ENCODE peak calls at places on chromosomes 7 and 10, in nine cellular contexts. One of them, this sample, is unnamed.

GRCh38 chr10:17412323-17412722 is 42.1 kb downstream of the ST8SIA6 start:
- DNase-seq in cardiac muscle cell: no peak
- DNase-seq in RWPE1: peak
- DNase-seq in tibial nerve: no peak
- DNase-seq in breast epithelium: no peak
- DNase-seq in glutamatergic neuron: no peak
- DNase-seq in GM13977: no peak
- DNase-seq in left ventricle myocardium inferior: no peak
- DNase-seq in dorsolateral prefrontal cortex: no peak
- DNase-seq in this sample: no peak

GRCh38 chr7:17325364-17325763 is 26.9 kb downstream of the AHR start:
- DNase-seq in cardiac muscle cell: no peak
- DNase-seq in RWPE1: no peak
- DNase-seq in glutamatergic neuron: no peak
- DNase-seq in tibial nerve: no peak
- DNase-seq in left ventricle myocardium inferior: no peak
- DNase-seq in breast epithelium: no peak
- DNase-seq in GM13977: no peak
- DNase-seq in dorsolateral prefrontal cortex: no peak
- DNase-seq in this sample: no peak

GRCh38 chr7:25805027-25805687 is 346.8 kb upstream of the NFE2L3 start:
- DNase-seq in left ventricle myocardium inferior: no peak
- DNase-seq in tibial nerve: no peak
- DNase-seq in cardiac muscle cell: peak
- DNase-seq in RWPE1: peak
- DNase-seq in breast epithelium: no peak
- DNase-seq in GM13977: no peak
- DNase-seq in glutamatergic neuron: no peak
- DNase-seq in dorsolateral prefrontal cortex: no peak
- DNase-seq in this sample: no peak

GRCh38 chr7:121195859-121196588 is 132.8 kb upstream of the WNT16 start:
- DNase-seq in left ventricle myocardium inferior: no peak
- DNase-seq in breast epithelium: no peak
- DNase-seq in tibial nerve: no peak
- DNase-seq in RWPE1: no peak
- DNase-seq in dorsolateral prefrontal cortex: no peak
- DNase-seq in GM13977: no peak
- DNase-seq in cardiac muscle cell: no peak
- DNase-seq in glutamatergic neuron: no peak
- DNase-seq in this sample: no peak

GRCh38 chr10:88186335-88186734 is 322.9 kb downstream of the PTEN start:
- DNase-seq in RWPE1: no peak
- DNase-seq in GM13977: no peak
- DNase-seq in breast epithelium: no peak
- DNase-seq in left ventricle myocardium inferior: no peak
- DNase-seq in glutamatergic neuron: no peak
- DNase-seq in tibial nerve: no peak
- DNase-seq in cardiac muscle cell: peak
- DNase-seq in dorsolateral prefrontal cortex: no peak
- DNase-seq in this sample: no peak

GRCh38 chr10:68135922-68136718 is 26.8 kb downstream of the MYPN start:
- DNase-seq in dorsolateral prefrontal cortex: no peak
- DNase-seq in left ventricle myocardium inferior: no peak
- DNase-seq in GM13977: no peak
- DNase-seq in RWPE1: peak
- DNase-seq in glutamatergic neuron: no peak
- DNase-seq in cardiac muscle cell: peak
- DNase-seq in tibial nerve: no peak
- DNase-seq in breast epithelium: no peak
- DNase-seq in this sample: no peak

GRCh38 chr10:84214612-84215235 is 10.6 kb downstream of the LRIT2 start:
- DNase-seq in RWPE1: no peak
- DNase-seq in tibial nerve: no peak
- DNase-seq in dorsolateral prefrontal cortex: no peak
- DNase-seq in GM13977: peak
- DNase-seq in glutamatergic neuron: peak
- DNase-seq in cardiac muscle cell: peak
- DNase-seq in breast epithelium: no peak
- DNase-seq in left ventricle myocardium inferior: no peak
- DNase-seq in this sample: no peak

GRCh38 chr10:103231047-103231551 is 14.6 kb upstream of the RPEL1 start:
- DNase-seq in tibial nerve: no peak
- DNase-seq in breast epithelium: no peak
- DNase-seq in left ventricle myocardium inferior: no peak
- DNase-seq in cardiac muscle cell: peak
- DNase-seq in RWPE1: peak
- DNase-seq in glutamatergic neuron: no peak
- DNase-seq in GM13977: no peak
- DNase-seq in dorsolateral prefrontal cortex: no peak
- DNase-seq in this sample: no peak

GRCh38 chr10:71766717-71767419 is 6.5 kb downstream of the VSIR start:
- DNase-seq in glutamatergic neuron: no peak
- DNase-seq in cardiac muscle cell: peak
- DNase-seq in dorsolateral prefrontal cortex: no peak
- DNase-seq in RWPE1: peak
- DNase-seq in breast epithelium: no peak
- DNase-seq in left ventricle myocardium inferior: peak
- DNase-seq in GM13977: no peak
- DNase-seq in tibial nerve: peak
- DNase-seq in this sample: peak

GRCh38 chr7:128871050-128871449 is 8.4 kb downstream of the ATP6V1F start:
- DNase-seq in dorsolateral prefrontal cortex: no peak
- DNase-seq in cardiac muscle cell: no peak
- DNase-seq in breast epithelium: no peak
- DNase-seq in RWPE1: no peak
- DNase-seq in tibial nerve: no peak
- DNase-seq in left ventricle myocardium inferior: no peak
- DNase-seq in GM13977: no peak
- DNase-seq in glutamatergic neuron: no peak
- DNase-seq in this sample: peak

GRCh38 chr7:128867842-128868623 is 5.4 kb downstream of the ATP6V1F start:
- DNase-seq in left ventricle myocardium inferior: no peak
- DNase-seq in dorsolateral prefrontal cortex: no peak
- DNase-seq in cardiac muscle cell: peak
- DNase-seq in glutamatergic neuron: no peak
- DNase-seq in GM13977: no peak
- DNase-seq in RWPE1: no peak
- DNase-seq in breast epithelium: no peak
- DNase-seq in tibial nerve: no peak
- DNase-seq in this sample: peak

GRCh38 chr7:128868624-128869137 is 6.0 kb downstream of the ATP6V1F start:
- DNase-seq in glutamatergic neuron: no peak
- DNase-seq in RWPE1: no peak
- DNase-seq in dorsolateral prefrontal cortex: no peak
- DNase-seq in breast epithelium: no peak
- DNase-seq in left ventricle myocardium inferior: no peak
- DNase-seq in cardiac muscle cell: no peak
- DNase-seq in tibial nerve: no peak
- DNase-seq in GM13977: no peak
- DNase-seq in this sample: no peak

GRCh38 chr7:128869138-128869943 is 6.7 kb downstream of the ATP6V1F start:
- DNase-seq in left ventricle myocardium inferior: peak
- DNase-seq in tibial nerve: no peak
- DNase-seq in GM13977: peak
- DNase-seq in dorsolateral prefrontal cortex: peak
- DNase-seq in breast epithelium: no peak
- DNase-seq in glutamatergic neuron: peak
- DNase-seq in RWPE1: no peak
- DNase-seq in cardiac muscle cell: peak
- DNase-seq in this sample: peak

GRCh38 chr7:128869944-128870285 is 7.3 kb downstream of the ATP6V1F start:
- DNase-seq in dorsolateral prefrontal cortex: no peak
- DNase-seq in tibial nerve: no peak
- DNase-seq in left ventricle myocardium inferior: no peak
- DNase-seq in GM13977: no peak
- DNase-seq in glutamatergic neuron: no peak
- DNase-seq in RWPE1: no peak
- DNase-seq in cardiac muscle cell: no peak
- DNase-seq in breast epithelium: no peak
- DNase-seq in this sample: no peak
- TF ChIP-seq CTCF in dorsolateral prefrontal cortex: no peak
- TF ChIP-seq CTCF in tibial nerve: no peak
- TF ChIP-seq CTCF in left ventricle myocardium inferior: no peak
- TF ChIP-seq CTCF in GM13977: no peak
- TF ChIP-seq CTCF in glutamatergic neuron: no peak
- TF ChIP-seq CTCF in RWPE1: no peak
- TF ChIP-seq CTCF in cardiac muscle cell: no peak
- TF ChIP-seq CTCF in breast epithelium: no peak
- TF ChIP-seq CTCF in this sample: no peak

DNA sequence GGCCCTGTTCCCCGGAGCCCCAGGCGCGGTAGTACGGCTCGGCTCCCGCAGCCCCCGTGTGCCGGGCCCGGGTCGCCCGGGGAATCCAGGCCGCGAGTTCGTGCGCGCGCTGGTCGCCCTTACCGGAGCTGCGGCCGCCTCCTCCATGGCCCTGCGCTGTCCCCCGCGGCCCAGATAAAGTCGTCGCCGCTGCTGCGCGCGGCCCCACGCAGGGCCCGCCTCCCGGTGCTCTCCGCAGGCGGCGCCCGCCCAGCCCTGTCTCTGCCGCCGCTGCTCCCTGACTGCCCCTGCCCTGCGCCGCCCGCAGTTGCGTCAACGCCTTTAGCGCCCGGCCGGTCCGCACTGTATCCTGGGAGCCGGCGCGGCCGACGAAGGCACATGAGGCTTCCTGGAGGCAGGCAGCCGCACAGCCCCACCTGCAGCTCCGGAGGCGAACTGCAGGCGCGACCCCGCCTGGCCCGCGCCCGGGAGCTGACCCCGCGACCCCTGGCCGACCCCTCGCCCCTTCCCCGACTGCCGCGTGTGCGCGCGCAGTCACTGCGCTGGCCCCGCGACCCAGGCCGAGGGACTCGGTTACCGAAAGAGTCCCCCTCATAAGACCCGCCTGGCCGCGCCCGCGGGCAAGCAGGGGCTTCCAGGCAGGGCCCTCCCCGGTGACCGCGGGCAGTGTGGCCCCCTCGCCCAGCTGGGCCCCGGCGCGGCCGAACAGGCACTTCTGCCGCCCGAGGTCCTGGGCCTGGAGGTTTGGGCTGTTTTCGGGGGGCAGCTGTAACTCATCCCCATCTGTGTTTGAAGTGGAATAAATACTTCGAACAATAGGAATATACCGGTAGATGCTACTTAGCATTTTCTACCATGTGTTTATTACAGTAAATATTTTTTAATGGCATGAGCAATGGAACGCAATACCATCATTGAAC is 127.1 kb upstream of the ZNF746 start:
- DNase-seq in glutamatergic neuron: peak
- DNase-seq in tibial nerve: peak
- DNase-seq in RWPE1: peak
- DNase-seq in breast epithelium: peak
- DNase-seq in dorsolateral prefrontal cortex: peak
- DNase-seq in cardiac muscle cell: peak
- DNase-seq in GM13977: peak
- DNase-seq in left ventricle myocardium inferior: peak
- DNase-seq in this sample: peak
- TF ChIP-seq CTCF in glutamatergic neuron: peak
- TF ChIP-seq CTCF in tibial nerve: peak
- TF ChIP-seq CTCF in RWPE1: peak
- TF ChIP-seq CTCF in breast epithelium: peak
- TF ChIP-seq CTCF in dorsolateral prefrontal cortex: peak
- TF ChIP-seq CTCF in cardiac muscle cell: peak
- TF ChIP-seq CTCF in GM13977: peak
- TF ChIP-seq CTCF in left ventricle myocardium inferior: peak
- TF ChIP-seq CTCF in this sample: peak

GRCh38 chr10:11411926-11412545 is 199.4 kb downstream of the USP6NL start:
- DNase-seq in cardiac muscle cell: peak
- DNase-seq in breast epithelium: no peak
- DNase-seq in tibial nerve: no peak
- DNase-seq in glutamatergic neuron: no peak
- DNase-seq in GM13977: no peak
- DNase-seq in left ventricle myocardium inferior: no peak
- DNase-seq in dorsolateral prefrontal cortex: no peak
- DNase-seq in RWPE1: no peak
- DNase-seq in this sample: no peak
- TF ChIP-seq CTCF in cardiac muscle cell: peak
- TF ChIP-seq CTCF in breast epithelium: no peak
- TF ChIP-seq CTCF in tibial nerve: no peak
- TF ChIP-seq CTCF in glutamatergic neuron: no peak
- TF ChIP-seq CTCF in GM13977: peak
- TF ChIP-seq CTCF in left ventricle myocardium inferior: no peak
- TF ChIP-seq CTCF in dorsolateral prefrontal cortex: no peak
- TF ChIP-seq CTCF in RWPE1: no peak
- TF ChIP-seq CTCF in this sample: peak

GRCh38 chr10:97779975-97780374 is 8.2 kb upstream of the SFRP5 start:
- DNase-seq in dorsolateral prefrontal cortex: no peak
- DNase-seq in cardiac muscle cell: no peak
- DNase-seq in glutamatergic neuron: no peak
- DNase-seq in breast epithelium: no peak
- DNase-seq in left ventricle myocardium inferior: no peak
- DNase-seq in RWPE1: no peak
- DNase-seq in tibial nerve: no peak
- DNase-seq in GM13977: no peak
- DNase-seq in this sample: no peak

GRCh38 chr10:97779492-97779891 is 7.7 kb upstream of the SFRP5 start:
- DNase-seq in tibial nerve: no peak
- DNase-seq in dorsolateral prefrontal cortex: no peak
- DNase-seq in left ventricle myocardium inferior: no peak
- DNase-seq in RWPE1: no peak
- DNase-seq in glutamatergic neuron: no peak
- DNase-seq in GM13977: no peak
- DNase-seq in cardiac muscle cell: no peak
- DNase-seq in breast epithelium: no peak
- DNase-seq in this sample: no peak

GRCh38 chr10:97781541-97782331 is 9.9 kb upstream of the SFRP5 start:
- DNase-seq in RWPE1: no peak
- DNase-seq in left ventricle myocardium inferior: no peak
- DNase-seq in breast epithelium: no peak
- DNase-seq in dorsolateral prefrontal cortex: no peak
- DNase-seq in tibial nerve: no peak
- DNase-seq in glutamatergic neuron: no peak
- DNase-seq in cardiac muscle cell: no peak
- DNase-seq in GM13977: no peak
- DNase-seq in this sample: no peak

GRCh38 chr10:97782455-97783228 is 10.8 kb upstream of the SFRP5 start:
- DNase-seq in tibial nerve: no peak
- DNase-seq in left ventricle myocardium inferior: peak
- DNase-seq in GM13977: no peak
- DNase-seq in dorsolateral prefrontal cortex: no peak
- DNase-seq in glutamatergic neuron: no peak
- DNase-seq in cardiac muscle cell: no peak
- DNase-seq in RWPE1: no peak
- DNase-seq in breast epithelium: no peak
- DNase-seq in this sample: no peak

DNA sequence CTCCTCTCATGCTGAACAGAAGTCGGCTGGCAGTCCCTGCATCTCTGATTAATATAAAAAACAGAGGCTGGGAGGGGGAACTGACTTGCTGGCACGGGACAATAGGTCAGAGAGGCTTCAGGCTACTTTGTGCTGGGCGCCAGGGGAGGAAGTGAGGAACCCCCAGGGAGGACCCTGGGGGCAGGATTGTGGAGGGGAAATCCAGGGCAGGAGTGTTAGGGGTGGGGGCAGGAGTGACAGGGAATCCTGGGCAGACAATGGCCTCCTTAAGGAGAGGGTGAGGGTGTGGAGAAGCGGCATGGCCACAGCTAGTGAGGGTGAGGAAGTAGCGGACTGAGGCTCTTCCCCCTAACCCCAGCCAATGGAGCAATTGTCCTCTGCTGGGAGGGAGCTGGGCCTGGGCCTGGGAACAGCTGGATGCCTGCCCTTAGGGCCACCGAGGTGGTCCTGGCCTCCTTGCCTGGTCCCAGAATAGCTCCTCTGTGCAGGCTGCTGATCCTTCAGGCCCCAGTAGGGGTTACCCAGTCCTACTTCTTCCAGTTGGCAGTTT is 9.3 kb upstream of the SFRP5 start:
- DNase-seq in dorsolateral prefrontal cortex: no peak
- DNase-seq in glutamatergic neuron: no peak
- DNase-seq in RWPE1: no peak
- DNase-seq in GM13977: no peak
- DNase-seq in left ventricle myocardium inferior: no peak
- DNase-seq in cardiac muscle cell: peak
- DNase-seq in tibial nerve: no peak
- DNase-seq in breast epithelium: no peak
- DNase-seq in this sample: no peak
- TF ChIP-seq CTCF in dorsolateral prefrontal cortex: no peak
- TF ChIP-seq CTCF in glutamatergic neuron: no peak
- TF ChIP-seq CTCF in RWPE1: no peak
- TF ChIP-seq CTCF in GM13977: no peak
- TF ChIP-seq CTCF in left ventricle myocardium inferior: no peak
- TF ChIP-seq CTCF in cardiac muscle cell: no peak
- TF ChIP-seq CTCF in tibial nerve: no peak
- TF ChIP-seq CTCF in breast epithelium: no peak
- TF ChIP-seq CTCF in this sample: no peak